ENCODE peak calls at places on chromosomes 13 and 19, in eight cellular contexts. One of them, this sample, is unnamed.
A peak's percentile ranks its signal among the peaks of the same experiment; 100 is the strongest.

GRCh38 chr19:41097302-41097701 is 9.1 kb downstream of the CYP2A13 start:
- DNase-seq in NCI-H1436 treated with DMSO at 0.1 percent for 48 hours: no peak
- DNase-seq in C1 segment of cervical spinal cord: no peak
- DNase-seq in H9: no peak
- DNase-seq in transverse colon: no peak
- DNase-seq in DMS53: no peak
- DNase-seq in brain pericyte: no peak
- DNase-seq in midbrain: no peak
- DNase-seq in this sample: no peak

GRCh38 chr19:15255359-15255990 is 23.2 kb upstream of the EPHX3 start:
- DNase-seq in NCI-H1436 treated with DMSO at 0.1 percent for 48 hours: no peak
- DNase-seq in C1 segment of cervical spinal cord: no peak
- DNase-seq in H9: no peak
- DNase-seq in transverse colon: no peak
- DNase-seq in DMS53: no peak
- DNase-seq in brain pericyte: no peak
- DNase-seq in midbrain: no peak
- DNase-seq in this sample: no peak

GRCh38 chr19:47176627-47177090 is 46.0 kb downstream of the SAE1 start:
- DNase-seq in NCI-H1436 treated with DMSO at 0.1 percent for 48 hours: no peak
- DNase-seq in C1 segment of cervical spinal cord: no peak
- DNase-seq in H9: no peak
- DNase-seq in transverse colon: no peak
- DNase-seq in DMS53: no peak
- DNase-seq in brain pericyte: peak; percentile 88
- DNase-seq in midbrain: no peak
- DNase-seq in this sample: no peak

GRCh38 chr19:45638930-45639729 is at the start of gene EML2:
- DNase-seq in NCI-H1436 treated with DMSO at 0.1 percent for 48 hours: no peak
- DNase-seq in C1 segment of cervical spinal cord: no peak
- DNase-seq in H9: peak; percentile 95
- DNase-seq in transverse colon: peak; percentile 80
- DNase-seq in DMS53: peak; percentile 49
- DNase-seq in brain pericyte: no peak
- DNase-seq in midbrain: no peak
- DNase-seq in this sample: peak; percentile 60

GRCh38 chr13:35283856-35284255 is 192.6 kb downstream of the MAB21L1 start:
- DNase-seq in NCI-H1436 treated with DMSO at 0.1 percent for 48 hours: no peak
- DNase-seq in C1 segment of cervical spinal cord: no peak
- DNase-seq in H9: no peak
- DNase-seq in transverse colon: peak; percentile 8
- DNase-seq in DMS53: peak; percentile 90
- DNase-seq in brain pericyte: no peak
- DNase-seq in midbrain: no peak
- DNase-seq in this sample: no peak

GRCh38 chr13:43271152-43271551 is 247.8 kb downstream of the DNAJC15 start:
- DNase-seq in NCI-H1436 treated with DMSO at 0.1 percent for 48 hours: no peak
- DNase-seq in C1 segment of cervical spinal cord: no peak
- DNase-seq in H9: no peak
- DNase-seq in transverse colon: no peak
- DNase-seq in DMS53: no peak
- DNase-seq in brain pericyte: no peak
- DNase-seq in midbrain: no peak
- DNase-seq in this sample: no peak

GRCh38 chr13:27599845-27600553 is 20.3 kb downstream of the LNX2 start:
- DNase-seq in NCI-H1436 treated with DMSO at 0.1 percent for 48 hours: no peak
- DNase-seq in C1 segment of cervical spinal cord: no peak
- DNase-seq in H9: no peak
- DNase-seq in transverse colon: no peak
- DNase-seq in DMS53: peak; percentile 70
- DNase-seq in brain pericyte: no peak
- DNase-seq in midbrain: no peak
- DNase-seq in this sample: no peak

GRCh38 chr13:95749545-95749944 is 72.6 kb downstream of the DNAJC3 start:
- DNase-seq in NCI-H1436 treated with DMSO at 0.1 percent for 48 hours: no peak
- DNase-seq in C1 segment of cervical spinal cord: no peak
- DNase-seq in H9: no peak
- DNase-seq in transverse colon: no peak
- DNase-seq in DMS53: peak; percentile 70
- DNase-seq in brain pericyte: no peak
- DNase-seq in midbrain: no peak
- DNase-seq in this sample: no peak

GRCh38 chr19:2624537-2625091 is 77.9 kb downstream of the GNG7 start:
- DNase-seq in NCI-H1436 treated with DMSO at 0.1 percent for 48 hours: no peak
- DNase-seq in C1 segment of cervical spinal cord: no peak
- DNase-seq in H9: peak; percentile 83
- DNase-seq in transverse colon: no peak
- DNase-seq in DMS53: peak; percentile 42
- DNase-seq in brain pericyte: no peak
- DNase-seq in midbrain: peak; percentile 29
- DNase-seq in this sample: no peak

GRCh38 chr13:29548722-29549446 is 46.6 kb downstream of the SLC7A1 start:
- DNase-seq in NCI-H1436 treated with DMSO at 0.1 percent for 48 hours: no peak
- DNase-seq in C1 segment of cervical spinal cord: no peak
- DNase-seq in H9: no peak
- DNase-seq in transverse colon: no peak
- DNase-seq in DMS53: no peak
- DNase-seq in brain pericyte: no peak
- DNase-seq in midbrain: no peak
- DNase-seq in this sample: no peak

GRCh38 chr19:36441339-36441738 is 22.9 kb upstream of the ZFP82 start:
- DNase-seq in NCI-H1436 treated with DMSO at 0.1 percent for 48 hours: no peak
- DNase-seq in C1 segment of cervical spinal cord: no peak
- DNase-seq in H9: no peak
- DNase-seq in transverse colon: no peak
- DNase-seq in DMS53: no peak
- DNase-seq in brain pericyte: no peak
- DNase-seq in midbrain: no peak
- DNase-seq in this sample: no peak

GRCh38 chr19:5607318-5608270 is 15.0 kb downstream of the SAFB2 start:
- DNase-seq in NCI-H1436 treated with DMSO at 0.1 percent for 48 hours: no peak
- DNase-seq in C1 segment of cervical spinal cord: no peak
- DNase-seq in H9: no peak
- DNase-seq in transverse colon: no peak
- DNase-seq in DMS53: no peak
- DNase-seq in brain pericyte: no peak
- DNase-seq in midbrain: no peak
- DNase-seq in this sample: peak; percentile 20

This sample was measured in Peyer's patch.